ENCODE peak calls at places on chromosome 15, in six cellular contexts. F is neural progenitor cell, P is GM23248, E is neuronal stem cell, L is SJSA1, Z is HCT116. Q is an unnamed sample.
A peak's percentile ranks its signal among the peaks of the same experiment; 100 is the strongest.

GRCh38 chr15:59255647-59256380 is 49.2 kb downstream of the LDHAL6B start:
- DNase-seq in F (no peak), P (no peak), E (no peak), L (no peak), Z (peak; percentile 83), Q (no peak)

GRCh38 chr15:34993413-34993812 is 5.3 kb upstream of the ZNF770 start:
- DNase-seq in F (no peak), P (peak; percentile 7), E (no peak), L (no peak), Z (peak; percentile 63), Q (no peak)

GRCh38 chr15:101250331-101250730 is 1.5 kb downstream of the CHSY1 start:
- DNase-seq in F (peak; percentile 18), P (peak; percentile 90), E (no peak), L (peak; percentile 60), Z (no peak), Q (no peak)

GRCh38 chr15:60592386-60593339 is 113.7 kb upstream of the ICE2 start:
- DNase-seq in F (peak; percentile 95), P (peak; percentile 93), E (peak; percentile 74), L (peak; percentile 15), Z (no peak), Q (peak; percentile 85)

GRCh38 chr15:55250392-55250791 is 39.2 kb downstream of the RAB27A start:
- DNase-seq in F (no peak), P (peak; percentile 87), E (no peak), L (no peak), Z (no peak), Q (no peak)

GRCh38 chr15:44727462-44728231 is 8.7 kb upstream of the TRIM69 start:
- DNase-seq in F (no peak), P (no peak), E (no peak), L (no peak), Z (no peak), Q (no peak)

GRCh38 chr15:88830016-88830415 is 26.8 kb downstream of the ACAN start:
- DNase-seq in F (no peak), P (no peak), E (no peak), L (no peak), Z (no peak), Q (no peak)

GRCh38 chr15:88911766-88912118 is 1.4 kb downstream of the MFGE8 start:
- DNase-seq in F (peak; percentile 68), P (peak; percentile 67), E (no peak), L (no peak), Z (no peak), Q (no peak)

GRCh38 chr15:42094512-42094963 is at the start of gene PLA2G4D:
- DNase-seq in F (no peak), P (no peak), E (no peak), L (no peak), Z (no peak), Q (peak; percentile 40)

GRCh38 chr15:92098869-92099268 is 245.4 kb downstream of the SLCO3A1 start:
- DNase-seq in F (peak; percentile 65), P (no peak), E (no peak), L (no peak), Z (no peak), Q (no peak)

GRCh38 chr15:93109370-93110105 is 20.5 kb upstream of the RGMA start:
- DNase-seq in F (peak; percentile 64), P (no peak), E (no peak), L (no peak), Z (no peak), Q (no peak)

GRCh38 chr15:70048578-70048977 is 49.1 kb downstream of the TLE3 start:
- DNase-seq in F (no peak), P (no peak), E (no peak), L (no peak), Z (no peak), Q (no peak)
- H3K36me3 ChIP-seq in F (no peaks in the 10 kb centered on the region), P (peaks cover 18% of the 10 kb centered on the region), E (peaks cover 68% of the 10 kb centered on the region), L (peaks cover 43% of the 10 kb centered on the region), Z (peaks cover 19% of the 10 kb centered on the region), Q (peaks cover 42% of the 10 kb centered on the region)

DNA sequence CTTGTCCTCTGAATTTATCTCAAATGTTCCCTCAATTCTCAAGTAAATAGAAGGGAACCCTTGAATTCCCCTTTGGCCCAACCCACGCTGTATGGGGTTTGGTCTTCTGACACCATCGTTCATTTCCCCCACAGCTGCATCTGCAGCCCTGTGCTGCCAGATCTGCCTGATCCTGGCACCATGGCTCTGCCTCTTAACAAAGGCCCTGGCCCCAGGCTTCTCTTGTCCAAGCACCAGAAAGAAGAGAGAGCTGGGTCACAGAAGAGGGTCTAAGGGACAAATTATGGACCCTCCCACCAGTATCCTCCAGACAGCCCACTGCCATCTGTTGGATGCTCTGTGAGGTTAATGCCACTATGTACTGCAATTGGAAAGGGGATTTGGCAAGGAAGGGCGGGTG is 1.8 kb downstream of the MAP1A start:
- DNase-seq in F (no peak), P (no peak), E (no peak), L (no peak), Z (no peak), Q (no peak)
- H3K4me3 ChIP-seq in F (peak overlapping the region; percentile 52), P (peak overlapping the region; percentile 100), E (no peak overlapping the region), L (no peak overlapping the region), Z (no peak overlapping the region), Q (no peak overlapping the region)

DNA sequence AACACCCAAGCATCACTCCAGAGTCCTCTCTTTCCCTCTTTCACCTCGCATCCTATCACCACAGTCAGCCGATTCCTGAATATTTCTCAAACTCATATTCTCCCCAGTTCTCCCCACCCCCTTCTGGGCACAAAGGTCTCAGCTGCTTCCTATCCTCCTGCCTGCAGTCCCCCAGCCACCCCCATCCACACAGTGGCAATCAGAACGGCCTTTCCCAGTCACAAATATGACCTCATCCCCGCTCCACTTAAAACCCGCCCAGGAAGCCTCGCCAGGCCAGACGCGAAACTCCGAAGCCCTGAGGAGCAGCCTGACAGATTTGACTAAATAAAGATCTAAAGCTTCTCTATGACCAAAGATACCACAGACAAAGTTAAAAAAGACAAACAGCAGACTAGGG is 49.9 kb upstream of the LINGO1 start:
- DNase-seq in F (no peak), P (no peak), E (no peak), L (no peak), Z (no peak), Q (no peak)
- H3K36me3 ChIP-seq in F (no peaks in the 10 kb centered on the region), P (no peaks in the 10 kb centered on the region), E (no peaks in the 10 kb centered on the region), L (no peaks in the 10 kb centered on the region), Z (no peaks in the 10 kb centered on the region), Q (no peaks in the 10 kb centered on the region)

GRCh38 chr15:96417760-96418130 is 87.2 kb downstream of the NR2F2 start:
- DNase-seq in F (no peak), P (no peak), E (no peak), L (no peak), Z (no peak), Q (no peak)
- H3K4me3 ChIP-seq in F (no peak overlapping the region), P (no peak overlapping the region), E (no peak overlapping the region), L (no peak overlapping the region), Z (no peak overlapping the region), Q (no peak overlapping the region)

GRCh38 chr15:63749330-63749942 is 84.3 kb downstream of the HERC1 start:
- DNase-seq in F (no peak), P (peak; percentile 12), E (no peak), L (peak; percentile 12), Z (no peak), Q (no peak)

GRCh38 chr15:63752075-63752684 is 81.6 kb downstream of the HERC1 start:
- DNase-seq in F (peak; percentile 72), P (peak; percentile 81), E (no peak), L (peak; percentile 29), Z (peak; percentile 60), Q (no peak)

GRCh38 chr15:63752979-63753378 is 80.8 kb downstream of the HERC1 start:
- DNase-seq in F (no peak), P (no peak), E (no peak), L (no peak), Z (no peak), Q (no peak)

GRCh38 chr15:63759752-63760151 is 74.0 kb downstream of the HERC1 start:
- DNase-seq in F (peak; percentile 28), P (no peak), E (no peak), L (no peak), Z (no peak), Q (no peak)

GRCh38 chr15:63755162-63755561 is 78.6 kb downstream of the HERC1 start:
- DNase-seq in F (no peak), P (no peak), E (no peak), L (no peak), Z (no peak), Q (no peak)
- H3K36me3 ChIP-seq in F (no peaks in the 10 kb centered on the region), P (peaks cover 21% of the 10 kb centered on the region), E (peaks cover 45% of the 10 kb centered on the region), L (peaks cover 7% of the 10 kb centered on the region), Z (no peaks in the 10 kb centered on the region), Q (peaks cover 23% of the 10 kb centered on the region)

GRCh38 chr15:36877796-36878744 is 222.3 kb downstream of the MEIS2 start:
- DNase-seq in F (peak; percentile 57), P (no peak), E (peak; percentile 39), L (no peak), Z (no peak), Q (no peak)
- H3K4me3 ChIP-seq in F (peak overlapping the region; percentile 44), P (no peak overlapping the region), E (no peak overlapping the region), L (no peak overlapping the region), Z (no peak overlapping the region), Q (peak overlapping the region; percentile 40)

GRCh38 chr15:25374143-25374542 is 64.7 kb downstream of the UBE3A start:
- DNase-seq in F (peak; percentile 4), P (no peak), E (no peak), L (no peak), Z (no peak), Q (no peak)
- H3K36me3 ChIP-seq in F (peaks cover 12% of the 10 kb centered on the region), P (peaks cover 35% of the 10 kb centered on the region), E (peaks cover 97% of the 10 kb centered on the region), L (peaks cover 67% of the 10 kb centered on the region), Z (peaks cover 7% of the 10 kb centered on the region), Q (peaks cover 27% of the 10 kb centered on the region)

GRCh38 chr15:69881310-69881660 is 216.4 kb downstream of the TLE3 start:
- DNase-seq in F (no peak), P (no peak), E (no peak), L (no peak), Z (no peak), Q (no peak)
- H3K4me3 ChIP-seq in F (no peak overlapping the region), P (no peak overlapping the region), E (no peak overlapping the region), L (no peak overlapping the region), Z (no peak overlapping the region), Q (no peak overlapping the region)